ENCODE peak calls at places on chromosomes 13 and 19, in six cellular contexts. E is dorsolateral prefrontal cortex; W is CD8-positive, alpha-beta T cell; Z is mammary epithelial cell; V is left lung; O is ovary. N is an unnamed sample.

GRCh38 chr13:71759506-71760225 is 107.3 kb downstream of the DACH1 start:
- DNase-seq in E (no peak), W (no peak), Z (no peak), V (peak; percentile 11), O (no peak), N (no peak)

GRCh38 chr13:95199896-95200295 is 101.4 kb downstream of the ABCC4 start:
- DNase-seq in E (no peak), W (no peak), Z (no peak), V (no peak), O (no peak), N (no peak)

GRCh38 chr19:42497492-42498226 is 30.6 kb downstream of the CEACAM1 start:
- DNase-seq in E (no peak), W (no peak), Z (no peak), V (no peak), O (no peak), N (no peak)

GRCh38 chr13:48201044-48201443 is 32.0 kb upstream of the ITM2B start:
- DNase-seq in E (no peak), W (no peak), Z (no peak), V (no peak), O (no peak), N (no peak)

GRCh38 chr13:20254076-20254475 is 22.0 kb upstream of the GJB6 start:
- DNase-seq in E (no peak), W (no peak), Z (no peak), V (no peak), O (no peak), N (no peak)

GRCh38 chr13:23858586-23858985 is 30.6 kb downstream of the MIPEP start:
- DNase-seq in E (no peak), W (no peak), Z (no peak), V (no peak), O (no peak), N (no peak)

GRCh38 chr19:11538232-11539036 is at the start of gene CNN1:
- DNase-seq in E (no peak), W (no peak), Z (no peak), V (no peak), O (peak; percentile 91), N (peak; percentile 81)

GRCh38 chr19:5936308-5936980 is 22.4 kb downstream of the CAPS start:
- DNase-seq in E (no peak), W (no peak), Z (no peak), V (peak; percentile 27), O (no peak), N (no peak)

GRCh38 chr13:42696191-42696590 is 85.2 kb upstream of the FAM216B start:
- DNase-seq in E (no peak), W (no peak), Z (peak; percentile 98), V (no peak), O (no peak), N (peak; percentile 74)

GRCh38 chr13:80047406-80047805 is 293.5 kb downstream of the SPRY2 start:
- DNase-seq in E (no peak), W (no peak), Z (peak; percentile 65), V (no peak), O (no peak), N (peak; percentile 60)

GRCh38 chr13:75195479-75196111 is 286.4 kb downstream of the TBC1D4 start:
- DNase-seq in E (no peak), W (no peak), Z (no peak), V (no peak), O (no peak), N (peak; percentile 50)

GRCh38 chr13:114002009-114002544 is 28.2 kb upstream of the C13orf46 start:
- DNase-seq in E (no peak), W (no peak), Z (no peak), V (peak; percentile 48), O (no peak), N (no peak)

GRCh38 chr13:40755082-40755755 is 15.8 kb downstream of the MRPS31 start:
- DNase-seq in E (no peak), W (no peak), Z (no peak), V (no peak), O (no peak), N (no peak)

GRCh38 chr19:5993516-5994406 is 15.8 kb upstream of the RANBP3 start:
- DNase-seq in E (no peak), W (no peak), Z (no peak), V (peak; percentile 89), O (no peak), N (peak; percentile 27)

GRCh38 chr19:53132231-53132991 is at the start of gene ZNF415:
- DNase-seq in E (peak; percentile 80), W (no peak), Z (peak; percentile 64), V (peak; percentile 90), O (peak; percentile 87), N (peak; percentile 74)

GRCh38 chr13:106440846-106441245 is 94.6 kb downstream of the EFNB2 start:
- DNase-seq in E (no peak), W (no peak), Z (no peak), V (no peak), O (no peak), N (peak; percentile 2)

GRCh38 chr19:40147693-40148347 is 43.4 kb upstream of the MAP3K10 start:
- DNase-seq in E (no peak), W (no peak), Z (peak; percentile 82), V (no peak), O (no peak), N (peak; percentile 49)

GRCh38 chr13:50635504-50635903 is 208.0 kb downstream of the DLEU7 start:
- DNase-seq in E (no peak), W (no peak), Z (peak; percentile 19), V (no peak), O (no peak), N (no peak)

GRCh38 chr19:40745402-40745780 is 4.9 kb downstream of the ACTMAP start:
- DNase-seq in E (no peak), W (no peak), Z (no peak), V (no peak), O (no peak), N (peak; percentile 39)

GRCh38 chr13:44188257-44188656 is 185.4 kb upstream of the SERP2 start:
- DNase-seq in E (no peak), W (no peak), Z (peak; percentile 94), V (no peak), O (no peak), N (peak; percentile 59)

GRCh38 chr13:76991432-76991795 is 467 bp upstream of the CLN5 start:
- DNase-seq in E (no peak), W (peak; percentile 59), Z (peak; percentile 13), V (no peak), O (no peak), N (no peak)

GRCh38 chr19:7914598-7915045 is at the start of gene TGFBR3L:
- DNase-seq in E (no peak), W (no peak), Z (no peak), V (no peak), O (peak; percentile 40), N (no peak)

GRCh38 chr19:7917292-7918061 is 2.7 kb upstream of the SNAPC2 start:
- DNase-seq in E (no peak), W (no peak), Z (no peak), V (peak; percentile 85), O (peak; percentile 76), N (peak; percentile 29)

GRCh38 chr19:7915250-7916136 is 863 bp downstream of the TGFBR3L start:
- DNase-seq in E (no peak), W (no peak), Z (no peak), V (no peak), O (peak; percentile 40), N (no peak)

GRCh38 chr19:7916908-7917291 is 2.3 kb downstream of the TGFBR3L start:
- DNase-seq in E (no peak), W (no peak), Z (no peak), V (no peak), O (no peak), N (no peak)

DNA sequence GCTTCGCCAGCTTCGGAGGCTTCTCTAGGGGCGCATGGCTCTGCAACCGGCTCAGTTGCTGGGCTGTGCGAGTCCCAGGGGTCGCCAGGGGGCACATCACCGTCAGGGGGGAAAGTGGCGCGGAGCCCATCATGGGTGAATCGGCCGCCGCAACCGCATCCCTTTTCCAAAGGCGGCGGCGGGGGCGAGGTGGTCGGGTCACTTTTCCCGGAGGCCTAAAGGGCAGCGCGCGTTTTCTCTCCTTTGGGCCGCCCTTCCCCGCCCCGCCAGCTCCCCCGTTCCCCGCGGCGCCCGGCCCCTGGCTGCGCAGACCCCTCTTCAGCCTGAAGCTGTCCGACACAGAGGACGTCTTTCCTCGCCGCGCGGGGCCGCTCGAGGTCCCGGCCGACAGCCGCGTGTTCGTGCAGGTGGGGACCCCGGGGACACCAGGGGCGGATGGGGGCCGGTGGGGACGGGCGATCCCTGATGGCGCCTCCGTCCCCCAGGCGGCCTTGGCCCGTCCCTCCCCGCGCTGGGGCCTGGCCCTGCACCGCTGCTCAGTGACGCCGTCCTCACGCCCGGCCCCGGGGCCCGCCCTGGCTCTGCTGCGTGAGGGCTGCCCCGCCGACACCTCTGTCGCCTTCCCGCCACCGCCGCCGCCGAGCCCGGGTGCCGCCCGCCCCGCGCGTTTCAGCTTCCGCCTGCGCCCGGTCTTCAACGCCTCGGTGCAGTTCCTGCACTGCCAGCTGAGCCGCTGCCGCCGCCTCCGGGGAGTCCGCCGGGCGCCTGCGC is 1.7 kb downstream of the TGFBR3L start:
- DNase-seq in E (no peak), W (no peak), Z (no peak), V (peak; percentile 87), O (peak; percentile 46), N (no peak)
- TF ChIP-seq CTCF in E (no peak), W (no peak), Z (no peak), V (no peak), O (no peak), N (no peak)

DNA sequence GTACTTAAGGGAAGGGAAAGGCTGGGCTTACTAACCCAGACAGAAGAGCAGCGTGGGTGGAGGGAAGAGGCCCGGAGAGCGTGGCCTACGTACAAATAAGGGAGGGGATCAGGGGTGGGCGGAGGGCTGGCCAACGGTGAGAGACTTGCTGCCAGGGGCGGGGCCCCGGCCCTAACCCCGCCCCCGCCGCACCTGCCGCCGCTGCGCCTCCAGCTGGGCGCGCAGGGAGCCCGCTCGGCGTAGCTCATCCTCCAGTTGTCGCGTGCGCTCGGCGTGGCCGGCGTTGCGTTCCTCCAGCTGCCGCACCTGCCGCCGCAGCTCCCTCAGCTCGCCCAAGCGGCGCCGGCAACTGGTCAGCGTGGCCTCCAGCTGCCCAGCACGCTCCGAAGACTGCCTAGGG is 5.7 kb downstream of the HOOK2 start:
- DNase-seq in E (no peak), W (no peak), Z (no peak), V (peak; percentile 85), O (no peak), N (no peak)
- H3K27ac ChIP-seq in E (no peak overlapping the region), W (no peak overlapping the region), Z (no peak overlapping the region), V (no peak overlapping the region), O (no peak overlapping the region), N (no peak overlapping the region)

GRCh38 chr19:45876161-45876410 is 9.9 kb downstream of the IRF2BP1 start:
- DNase-seq in E (no peak), W (no peak), Z (no peak), V (no peak), O (no peak), N (no peak)
- H3K4me3 ChIP-seq in E (no peak overlapping the region), W (no peak overlapping the region), Z (no peak overlapping the region), V (no peak overlapping the region), O (no peak overlapping the region), N (no peak overlapping the region)

DNA sequence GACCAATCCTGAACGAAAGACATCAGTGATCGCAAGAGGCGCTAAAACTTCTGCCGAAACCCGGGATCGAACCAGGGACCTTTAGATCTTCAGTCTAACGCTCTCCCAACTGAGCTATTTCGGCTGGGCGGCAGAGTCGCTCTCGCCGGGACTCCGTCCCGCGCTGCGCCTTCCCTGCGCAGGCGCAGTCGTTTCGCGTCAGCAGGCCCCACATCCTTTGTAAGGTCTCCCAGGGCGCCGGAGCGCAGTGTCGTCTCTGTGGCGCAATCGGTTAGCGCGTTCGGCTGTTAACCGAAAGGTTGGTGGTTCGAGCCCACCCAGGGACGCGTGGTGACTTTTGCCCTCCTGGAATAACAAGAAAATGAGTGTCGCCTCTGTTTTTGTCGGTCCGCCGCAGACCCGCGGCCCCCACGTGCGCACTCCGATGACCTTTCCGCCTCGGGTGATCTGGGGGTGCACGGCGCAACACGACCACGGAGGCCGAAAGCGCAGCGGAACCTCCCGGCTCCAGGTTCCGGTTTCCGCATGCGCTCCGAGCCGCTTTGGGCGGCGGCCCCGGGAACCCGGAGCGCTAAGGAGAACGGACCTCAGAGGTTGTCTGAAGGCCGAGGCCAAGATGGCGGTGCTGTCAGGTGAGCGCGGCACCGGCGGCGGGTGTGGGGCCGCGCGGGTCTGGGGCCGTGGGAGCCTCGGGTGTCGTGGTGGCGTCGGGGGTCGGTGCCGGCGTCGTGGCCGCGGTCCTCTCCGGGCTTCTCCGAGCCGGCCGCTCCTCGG is at the start of gene NDUFS7:
- DNase-seq in E (peak; percentile 88), W (peak; percentile 93), Z (peak; percentile 88), V (peak; percentile 94), O (peak; percentile 95), N (peak; percentile 76)
- TF ChIP-seq CTCF in E (peak; percentile 18), W (no peak), Z (no peak), V (peak; percentile 15), O (peak; percentile 60), N (peak; percentile 29)